ENCODE peak calls at places on chromosome 2, in eight cellular contexts. W, V, A, Q, J, N, Z and F are unnamed samples.

GRCh38 chr2:169732583-169733358 is 861 bp upstream of the KLHL23 start:
- DNase-seq in Q (no peak), W (no peak), V (peak), N (no peak), Z (no peak), A (no peak), J (no peak), F (no peak)

GRCh38 chr2:43611987-43612894 is 16.4 kb upstream of the THADA start:
- DNase-seq in N (no peak), Z (peak), Q (peak), A (peak), J (peak), W (peak), V (peak), F (peak)

GRCh38 chr2:67158718-67159117 is 238.4 kb upstream of the ETAA1 start:
- DNase-seq in A (no peak), Q (no peak), N (no peak), J (no peak), W (no peak), Z (no peak), V (no peak), F (no peak)

GRCh38 chr2:157895531-157895930 is 19.4 kb upstream of the ACVR1 start:
- DNase-seq in N (no peak), J (peak), Z (no peak), V (peak), Q (no peak), W (no peak), A (no peak), F (no peak)

GRCh38 chr2:110869472-110870446 is 137.4 kb downstream of the ACOXL start:
- DNase-seq in A (no peak), J (peak), Z (no peak), V (peak), W (peak), N (peak), Q (no peak), F (no peak)

GRCh38 chr2:157320409-157320808 is 5.2 kb downstream of the ERMN start:
- DNase-seq in A (no peak), V (no peak), Q (no peak), N (no peak), Z (no peak), J (no peak), W (no peak), F (no peak)

GRCh38 chr2:96510931-96511595 is 5.9 kb upstream of the NEURL3 start:
- DNase-seq in J (no peak), N (no peak), Z (no peak), Q (no peak), W (no peak), V (no peak), A (no peak), F (no peak)

GRCh38 chr2:239179851-239180371 is 220.9 kb downstream of the HDAC4 start:
- DNase-seq in W (no peak), V (no peak), Q (no peak), N (no peak), Z (peak), A (no peak), J (no peak), F (no peak)

GRCh38 chr2:110124038-110124825 is 8.6 kb upstream of the MALL start:
- DNase-seq in A (no peak), Z (no peak), J (no peak), V (no peak), N (no peak), W (no peak), Q (no peak), F (no peak)

GRCh38 chr2:158610059-158610458 is 153.3 kb downstream of the PKP4 start:
- DNase-seq in V (no peak), N (no peak), Z (no peak), Q (no peak), A (no peak), J (no peak), W (no peak), F (no peak)

GRCh38 chr2:109280804-109281203 is 151.8 kb downstream of the SH3RF3 start:
- DNase-seq in V (no peak), Q (no peak), A (no peak), Z (no peak), J (no peak), N (no peak), W (no peak), F (no peak)

GRCh38 chr2:28639836-28640235 is 111.8 kb upstream of the PPP1CB start:
- DNase-seq in W (no peak), J (peak), N (no peak), Q (no peak), Z (no peak), A (no peak), V (no peak), F (no peak)

GRCh38 chr2:170428868-170429267 is 250.9 kb downstream of the MYO3B start:
- DNase-seq in Q (no peak), N (no peak), Z (no peak), A (no peak), W (no peak), V (no peak), J (no peak), F (no peak)

GRCh38 chr2:104851236-104852160 is 2.4 kb upstream of the POU3F3 start:
- DNase-seq in N (no peak), Q (no peak), W (no peak), Z (no peak), J (no peak), V (no peak), A (no peak), F (no peak)

GRCh38 chr2:19540739-19541503 is 182.5 kb upstream of the OSR1 start:
- DNase-seq in N (peak), V (peak), A (no peak), Q (no peak), W (peak), J (peak), Z (no peak), F (peak)

GRCh38 chr2:212912445-212913103 is 238.8 kb downstream of the IKZF2 start:
- DNase-seq in W (peak), Q (no peak), J (peak), V (peak), A (no peak), Z (no peak), N (peak), F (no peak)

GRCh38 chr2:136693966-136694365 is 71.4 kb upstream of the THSD7B start:
- DNase-seq in V (no peak), Q (no peak), Z (no peak), A (no peak), N (no peak), J (no peak), W (no peak), F (no peak)

GRCh38 chr2:233479616-233480489 is 86.7 kb downstream of the USP40 start:
- DNase-seq in W (no peak), N (no peak), A (no peak), Q (no peak), V (no peak), Z (no peak), J (no peak), F (no peak)

GRCh38 chr2:190574169-190574568 is 39.6 kb upstream of the NEMP2 start:
- DNase-seq in V (peak), Q (no peak), J (peak), Z (no peak), A (no peak), N (no peak), W (peak), F (no peak)

GRCh38 chr2:101624706-101625332 is 72.7 kb upstream of the MAP4K4 start:
- DNase-seq in Q (no peak), A (no peak), Z (no peak), V (no peak), N (no peak), J (no peak), W (no peak), F (no peak)

GRCh38 chr2:40178971-40179370 is 272.9 kb downstream of the SLC8A1 start:
- DNase-seq in W (no peak), V (peak), J (peak), Q (no peak), A (no peak), Z (no peak), N (no peak), F (no peak)

GRCh38 chr2:25991965-25992364 is 9.7 kb upstream of the KIF3C start:
- DNase-seq in N (no peak), Z (no peak), Q (no peak), V (no peak), W (no peak), J (no peak), A (no peak), F (no peak)

GRCh38 chr2:101787097-101787496 is 89.6 kb downstream of the MAP4K4 start:
- DNase-seq in A (no peak), Q (no peak), N (no peak), W (no peak), J (peak), Z (no peak), V (peak), F (no peak)

GRCh38 chr2:211823886-211824479 is 714.6 kb downstream of the ERBB4 start:
- DNase-seq in Z (no peak), A (no peak), Q (no peak), N (no peak), W (no peak), J (no peak), V (no peak), F (no peak)

GRCh38 chr2:91748869-91749268 is 3057.4 kb downstream of the RPIA start:
- DNase-seq in J (no peak), Q (no peak), W (peak), N (no peak), A (no peak), V (peak), Z (no peak), F (no peak)

GRCh38 chr2:68465081-68465916 is 1.8 kb downstream of the FBXO48 start:
- DNase-seq in V (peak), A (no peak), W (no peak), N (peak), Z (no peak), Q (no peak), J (peak), F (no peak)

GRCh38 chr2:45300026-45300750 is 290.9 kb upstream of the SIX2 start:
- DNase-seq in J (no peak), Z (no peak), N (no peak), V (no peak), W (no peak), Q (no peak), A (no peak), F (no peak)

GRCh38 chr2:63590621-63591408 is 2.1 kb downstream of the MDH1 start:
- DNase-seq in A (peak), Q (no peak), W (peak), V (peak), N (peak), Z (no peak), J (peak), F (no peak)
- H3K4me3 ChIP-seq in A (peak), Q (peak), W (peak), V (peak), N (no peak), Z (peak), J (no peak), F (no peak)

GRCh38 chr2:21253311-21254027 is 129.7 kb downstream of the TDRD15 start:
- DNase-seq in N (no peak), V (no peak), Q (no peak), W (no peak), A (no peak), Z (no peak), J (no peak), F (no peak)
- H3K4me3 ChIP-seq in N (no peak), V (no peak), Q (no peak), W (no peak), A (no peak), Z (no peak), J (no peak), F (no peak)

DNA sequence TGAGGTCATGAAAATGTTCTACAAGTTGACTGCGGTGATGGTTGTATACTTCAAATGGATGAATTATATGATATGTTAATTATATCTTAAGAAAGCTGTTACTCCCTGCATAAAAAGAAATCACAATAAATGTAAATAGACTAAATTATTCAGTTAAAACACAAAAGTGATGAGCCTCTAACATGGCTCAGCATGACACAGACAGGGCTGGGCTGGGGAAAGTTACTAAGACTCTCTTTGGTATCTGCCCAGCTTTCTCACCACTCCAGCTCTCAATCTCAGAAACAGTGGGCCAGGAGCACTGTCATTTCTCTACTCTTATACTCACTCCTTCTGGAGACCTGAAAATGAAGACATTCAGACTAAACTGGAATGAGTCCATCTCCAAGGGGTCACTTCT is 3.5 kb downstream of the CYP27C1 start:
- DNase-seq in J (no peak), V (peak), Z (no peak), Q (no peak), W (no peak), N (no peak), A (no peak), F (no peak)
- H3K4me3 ChIP-seq in J (no peak), V (no peak), Z (no peak), Q (no peak), W (no peak), N (no peak), A (no peak), F (no peak)

DNA sequence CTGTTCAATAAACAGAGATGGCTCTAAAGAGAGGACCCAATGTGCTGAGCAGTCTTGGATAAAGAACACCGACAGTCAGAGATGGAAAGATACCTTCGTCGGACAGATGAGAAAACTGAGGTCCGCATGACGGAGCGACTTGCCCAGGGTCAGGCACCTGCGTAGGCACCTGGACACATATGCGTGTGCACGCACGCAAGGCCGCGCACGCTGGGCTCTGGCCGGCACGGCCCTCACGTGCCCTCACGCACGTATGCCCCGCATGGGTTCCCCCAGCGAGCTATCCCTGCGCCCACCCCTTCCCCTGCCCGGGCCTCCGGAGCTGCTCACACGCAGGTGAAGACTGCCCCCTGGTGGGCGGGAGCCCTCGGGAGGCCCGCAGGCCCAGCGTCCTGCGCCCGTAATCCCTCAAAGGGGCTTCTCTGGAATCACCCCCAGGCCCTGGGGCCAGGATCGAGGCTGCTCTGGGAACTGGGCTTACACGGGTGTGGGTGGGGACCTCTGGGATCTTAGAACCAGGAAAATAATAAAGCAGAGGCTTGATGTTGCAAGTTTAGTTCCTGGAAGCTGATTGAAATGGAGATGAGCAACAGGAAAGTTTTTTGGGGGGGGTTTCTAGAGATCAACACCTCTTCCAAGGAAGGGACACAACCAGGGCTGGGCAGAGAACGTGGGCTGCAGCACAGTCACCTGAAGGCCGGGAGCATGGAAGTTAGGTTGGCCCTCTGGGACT is 246.3 kb downstream of the TNS1 start:
- DNase-seq in W (peak), Q (peak), V (peak), J (peak), N (no peak), A (no peak), Z (peak), F (no peak)
- H3K4me3 ChIP-seq in W (no peak), Q (peak), V (no peak), J (no peak), N (peak), A (no peak), Z (no peak), F (no peak)

GRCh38 chr2:11496311-11496710 is 30.4 kb upstream of the E2F6 start:
- DNase-seq in N (no peak), A (no peak), V (no peak), W (no peak), Z (no peak), Q (no peak), J (no peak), F (no peak)
- H3K4me3 ChIP-seq in N (no peak), A (no peak), V (no peak), W (no peak), Z (no peak), Q (no peak), J (no peak), F (no peak)

GRCh38 chr2:119678021-119678656 is 862 bp upstream of the TMEM177 start:
- DNase-seq in V (no peak), A (no peak), J (no peak), Q (no peak), W (no peak), Z (no peak), N (no peak), F (no peak)
- H3K4me3 ChIP-seq in V (no peak), A (no peak), J (no peak), Q (no peak), W (no peak), Z (no peak), N (no peak), F (no peak)